ENCODE peak calls at places on chromosomes 1 and 21, in five cellular contexts. One of them, this sample, is unnamed.

GRCh38 chr1:38551908-38552307 is 307.7 kb downstream of the RRAGC start:
- DNase-seq in Kasumi-1: no peak
- DNase-seq in left colon: no peak
- DNase-seq in NCI-H460: no peak
- DNase-seq in Calu3: no peak
- DNase-seq in this sample: no peak

GRCh38 chr1:235100124-235100801 is 28.4 kb downstream of the TOMM20 start:
- DNase-seq in left colon: no peak
- DNase-seq in Kasumi-1: no peak
- DNase-seq in Calu3: no peak
- DNase-seq in NCI-H460: no peak
- DNase-seq in this sample: no peak

GRCh38 chr1:227459326-227459841 is 104.0 kb upstream of the ZNF678 start:
- DNase-seq in Calu3: no peak
- DNase-seq in left colon: no peak
- DNase-seq in NCI-H460: no peak
- DNase-seq in Kasumi-1: no peak
- DNase-seq in this sample: no peak

GRCh38 chr21:24007592-24007991 is 1599.7 kb downstream of the MRPL39 start:
- DNase-seq in Kasumi-1: no peak
- DNase-seq in Calu3: no peak
- DNase-seq in left colon: no peak
- DNase-seq in NCI-H460: no peak
- DNase-seq in this sample: no peak

GRCh38 chr1:12276225-12276624 is 46.4 kb downstream of the VPS13D start:
- DNase-seq in Calu3: no peak
- DNase-seq in NCI-H460: peak
- DNase-seq in Kasumi-1: peak
- DNase-seq in left colon: peak
- DNase-seq in this sample: peak

GRCh38 chr1:3411806-3412205 is 42.7 kb upstream of the ARHGEF16 start:
- DNase-seq in NCI-H460: no peak
- DNase-seq in Kasumi-1: no peak
- DNase-seq in left colon: no peak
- DNase-seq in Calu3: no peak
- DNase-seq in this sample: no peak

GRCh38 chr1:202571719-202572339 is 138.4 kb downstream of the SYT2 start:
- DNase-seq in Kasumi-1: peak
- DNase-seq in left colon: peak
- DNase-seq in Calu3: peak
- DNase-seq in NCI-H460: peak
- DNase-seq in this sample: peak

GRCh38 chr1:93710949-93711591 is 29.4 kb upstream of the BCAR3 start:
- DNase-seq in left colon: no peak
- DNase-seq in NCI-H460: no peak
- DNase-seq in Kasumi-1: no peak
- DNase-seq in Calu3: no peak
- DNase-seq in this sample: no peak

GRCh38 chr1:166882893-166883292 is 6.8 kb upstream of the TADA1 start:
- DNase-seq in NCI-H460: no peak
- DNase-seq in left colon: no peak
- DNase-seq in Calu3: no peak
- DNase-seq in Kasumi-1: no peak
- DNase-seq in this sample: no peak

GRCh38 chr1:203462878-203463277 is 12.7 kb upstream of the PRELP start:
- DNase-seq in Calu3: no peak
- DNase-seq in NCI-H460: no peak
- DNase-seq in Kasumi-1: no peak
- DNase-seq in left colon: no peak
- DNase-seq in this sample: no peak

GRCh38 chr1:32501865-32502264 is 37.0 kb downstream of the ZBTB8B start:
- DNase-seq in Calu3: no peak
- DNase-seq in Kasumi-1: no peak
- DNase-seq in left colon: no peak
- DNase-seq in NCI-H460: no peak
- DNase-seq in this sample: no peak

GRCh38 chr1:6026095-6026809 is 19.4 kb upstream of the KCNAB2 start:
- DNase-seq in Kasumi-1: peak
- DNase-seq in left colon: peak
- DNase-seq in NCI-H460: peak
- DNase-seq in Calu3: peak
- DNase-seq in this sample: peak

GRCh38 chr1:39130297-39130696 is 74.2 kb upstream of the MACF1 start:
- DNase-seq in Calu3: no peak
- DNase-seq in NCI-H460: peak
- DNase-seq in Kasumi-1: peak
- DNase-seq in left colon: no peak
- DNase-seq in this sample: no peak